ENCODE peak calls at places on chromosome 10, in four cellular contexts. One of them, this sample, is unnamed.

GRCh38 chr10:69123306-69123746 is 652 bp upstream of the VPS26A start:
- DNase-seq in neural progenitor cell: peak; percentile 83
- DNase-seq in PC-3: peak; percentile 77
- DNase-seq in GM23338: peak; percentile 73
- DNase-seq in this sample: no peak

GRCh38 chr10:59830601-59831259 is 75.6 kb downstream of the CCDC6 start:
- DNase-seq in neural progenitor cell: peak; percentile 86
- DNase-seq in PC-3: peak; percentile 88
- DNase-seq in GM23338: peak; percentile 87
- DNase-seq in this sample: peak; percentile 53

GRCh38 chr10:25068152-25069058 is 52.0 kb downstream of the THNSL1 start:
- DNase-seq in neural progenitor cell: no peak
- DNase-seq in PC-3: peak; percentile 33
- DNase-seq in GM23338: peak; percentile 76
- DNase-seq in this sample: no peak

GRCh38 chr10:3452234-3452633 is 279.7 kb upstream of the PITRM1 start:
- DNase-seq in neural progenitor cell: peak; percentile 34
- DNase-seq in PC-3: peak; percentile 25
- DNase-seq in GM23338: peak; percentile 72
- DNase-seq in this sample: no peak

GRCh38 chr10:78520737-78521430 is 487.2 kb downstream of the RPS24 start:
- DNase-seq in neural progenitor cell: peak; percentile 58
- DNase-seq in PC-3: peak; percentile 100
- DNase-seq in GM23338: peak; percentile 57
- DNase-seq in this sample: peak; percentile 9

GRCh38 chr10:13913890-13914289 is 327.1 kb downstream of the PRPF18 start:
- DNase-seq in neural progenitor cell: no peak
- DNase-seq in PC-3: no peak
- DNase-seq in GM23338: no peak
- DNase-seq in this sample: no peak

GRCh38 chr10:60425392-60426110 is 35.9 kb upstream of the ANK3 start:
- DNase-seq in neural progenitor cell: no peak
- DNase-seq in PC-3: peak; percentile 95
- DNase-seq in GM23338: no peak
- DNase-seq in this sample: no peak

GRCh38 chr10:7408003-7408493 is 2.8 kb downstream of the SFMBT2 start:
- DNase-seq in neural progenitor cell: peak; percentile 64
- DNase-seq in PC-3: no peak
- DNase-seq in GM23338: peak; percentile 63
- DNase-seq in this sample: no peak

GRCh38 chr10:82811621-82812020 is 936.6 kb downstream of the NRG3 start:
- DNase-seq in neural progenitor cell: peak; percentile 44
- DNase-seq in PC-3: no peak
- DNase-seq in GM23338: peak; percentile 65
- DNase-seq in this sample: peak; percentile 28

GRCh38 chr10:92851003-92851402 is 2.7 kb downstream of the EXOC6 start:
- DNase-seq in neural progenitor cell: no peak
- DNase-seq in PC-3: no peak
- DNase-seq in GM23338: no peak
- DNase-seq in this sample: no peak

GRCh38 chr10:97211229-97211628 is 25.5 kb upstream of the SLIT1 start:
- DNase-seq in neural progenitor cell: no peak
- DNase-seq in PC-3: no peak
- DNase-seq in GM23338: no peak
- DNase-seq in this sample: no peak

GRCh38 chr10:19815478-19816419 is 483 bp upstream of the PLXDC2 start:
- DNase-seq in neural progenitor cell: peak; percentile 93
- DNase-seq in PC-3: no peak
- DNase-seq in GM23338: peak; percentile 91
- DNase-seq in this sample: no peak

GRCh38 chr10:126849646-126850045 is 55.6 kb upstream of the DOCK1 start:
- DNase-seq in neural progenitor cell: no peak
- DNase-seq in PC-3: no peak
- DNase-seq in GM23338: no peak
- DNase-seq in this sample: no peak

GRCh38 chr10:97539523-97540200 is 32.9 kb upstream of the ANKRD2 start:
- DNase-seq in neural progenitor cell: peak; percentile 47
- DNase-seq in PC-3: peak; percentile 20
- DNase-seq in GM23338: peak; percentile 88
- DNase-seq in this sample: no peak

GRCh38 chr10:78944658-78945333 is 124.0 kb upstream of the ZMIZ1 start:
- DNase-seq in neural progenitor cell: no peak
- DNase-seq in PC-3: peak; percentile 77
- DNase-seq in GM23338: no peak
- DNase-seq in this sample: no peak

GRCh38 chr10:110501142-110501937 is 3.6 kb downstream of the DUSP5 start:
- DNase-seq in neural progenitor cell: peak; percentile 56
- DNase-seq in PC-3: peak; percentile 89
- DNase-seq in GM23338: peak; percentile 79
- DNase-seq in this sample: no peak

GRCh38 chr10:122164815-122165491 is 106.1 kb upstream of the BTBD16 start:
- DNase-seq in neural progenitor cell: peak; percentile 32
- DNase-seq in PC-3: no peak
- DNase-seq in GM23338: peak; percentile 52
- DNase-seq in this sample: no peak

GRCh38 chr10:106981461-106981850 is 183.1 kb downstream of the SORCS1 start:
- DNase-seq in neural progenitor cell: no peak
- DNase-seq in PC-3: no peak
- DNase-seq in GM23338: no peak
- DNase-seq in this sample: no peak
- TF ChIP-seq EZH2phosphoT487 in neural progenitor cell: no peak
- TF ChIP-seq EZH2phosphoT487 in PC-3: no peak
- TF ChIP-seq EZH2phosphoT487 in GM23338: no peak
- TF ChIP-seq EZH2phosphoT487 in this sample: no peak

DNA sequence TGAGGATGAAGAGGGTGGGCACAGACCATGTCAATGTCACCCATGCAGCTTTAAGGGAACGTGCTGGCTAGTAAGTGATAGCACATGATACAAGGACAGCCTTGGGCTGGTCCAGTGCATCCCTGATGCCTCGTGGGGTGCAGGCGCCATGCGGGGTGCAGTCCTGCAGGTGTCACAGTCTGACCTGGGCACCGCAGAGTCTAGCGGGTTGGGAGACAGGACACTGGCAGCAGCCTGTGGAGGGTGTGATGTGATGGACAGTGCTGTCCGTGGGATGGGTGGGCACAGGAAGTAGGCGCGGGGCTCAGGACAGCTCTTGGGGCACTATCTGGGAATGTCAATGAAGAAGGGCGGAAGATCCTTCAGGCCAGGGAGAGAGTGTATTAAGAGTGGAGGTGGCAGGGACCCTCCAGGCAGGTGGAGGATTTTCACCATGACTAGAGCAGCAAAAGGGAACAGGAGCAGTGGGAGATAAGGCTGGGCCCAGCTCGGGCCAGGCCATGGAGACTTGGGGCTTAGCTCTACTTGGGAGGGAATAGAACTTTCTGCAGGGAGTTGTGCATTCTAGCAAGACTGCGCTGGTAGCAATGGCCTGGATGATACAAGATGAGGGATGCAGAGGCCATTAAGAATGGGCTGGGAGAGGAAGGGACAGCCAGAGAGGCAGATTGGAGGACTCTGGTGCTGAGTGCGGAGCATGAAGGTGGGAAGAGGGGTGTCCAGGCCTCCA is 122.5 kb downstream of the PTPN20 start:
- DNase-seq in neural progenitor cell: no peak
- DNase-seq in PC-3: no peak
- DNase-seq in GM23338: no peak
- DNase-seq in this sample: no peak
- TF ChIP-seq EZH2phosphoT487 in neural progenitor cell: no peak
- TF ChIP-seq EZH2phosphoT487 in PC-3: no peak
- TF ChIP-seq EZH2phosphoT487 in GM23338: no peak
- TF ChIP-seq EZH2phosphoT487 in this sample: no peak

GRCh38 chr10:42488416-42488815 is 150.0 kb downstream of the ZNF33B start:
- DNase-seq in neural progenitor cell: no peak
- DNase-seq in PC-3: no peak
- DNase-seq in GM23338: no peak
- DNase-seq in this sample: no peak
- TF ChIP-seq EZH2phosphoT487 in neural progenitor cell: no peak
- TF ChIP-seq EZH2phosphoT487 in PC-3: no peak
- TF ChIP-seq EZH2phosphoT487 in GM23338: no peak
- TF ChIP-seq EZH2phosphoT487 in this sample: no peak

GRCh38 chr10:84424731-84425165 is 96.4 kb downstream of the CCSER2 start:
- DNase-seq in neural progenitor cell: peak; percentile 34
- DNase-seq in PC-3: peak; percentile 89
- DNase-seq in GM23338: peak; percentile 43
- DNase-seq in this sample: no peak
- TF ChIP-seq EZH2phosphoT487 in neural progenitor cell: no peak
- TF ChIP-seq EZH2phosphoT487 in PC-3: no peak
- TF ChIP-seq EZH2phosphoT487 in GM23338: no peak
- TF ChIP-seq EZH2phosphoT487 in this sample: no peak

GRCh38 chr10:131200856-131201470 is 110.6 kb downstream of the TCERG1L start:
- DNase-seq in neural progenitor cell: no peak
- DNase-seq in PC-3: no peak
- DNase-seq in GM23338: no peak
- DNase-seq in this sample: no peak
- TF ChIP-seq EZH2phosphoT487 in neural progenitor cell: no peak
- TF ChIP-seq EZH2phosphoT487 in PC-3: no peak
- TF ChIP-seq EZH2phosphoT487 in GM23338: no peak
- TF ChIP-seq EZH2phosphoT487 in this sample: no peak

GRCh38 chr10:86265236-86265876 is 101.2 kb downstream of the GRID1 start:
- DNase-seq in neural progenitor cell: no peak
- DNase-seq in PC-3: no peak
- DNase-seq in GM23338: no peak
- DNase-seq in this sample: no peak
- TF ChIP-seq EZH2phosphoT487 in neural progenitor cell: no peak
- TF ChIP-seq EZH2phosphoT487 in PC-3: no peak
- TF ChIP-seq EZH2phosphoT487 in GM23338: no peak
- TF ChIP-seq EZH2phosphoT487 in this sample: no peak

DNA sequence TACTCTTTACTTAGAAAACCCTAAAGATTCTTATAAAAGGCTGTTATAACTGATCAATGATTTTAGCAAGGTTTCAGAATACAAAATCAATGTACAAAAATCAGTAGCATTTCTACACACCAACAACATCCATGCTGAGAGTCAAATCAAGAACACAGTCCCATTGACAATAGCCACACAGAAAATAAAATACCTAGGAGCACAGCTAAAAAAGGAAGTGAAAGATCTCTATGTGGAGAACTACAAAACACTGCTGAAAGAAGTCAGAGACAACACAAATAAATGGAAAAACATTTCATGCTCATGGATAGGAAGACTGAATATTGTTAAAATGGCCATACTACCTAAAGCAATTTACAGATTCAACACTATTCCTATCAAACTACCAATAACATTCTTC is 427.0 kb downstream of the KCNMA1 start:
- DNase-seq in neural progenitor cell: no peak
- DNase-seq in PC-3: no peak
- DNase-seq in GM23338: no peak
- DNase-seq in this sample: no peak
- TF ChIP-seq EZH2phosphoT487 in neural progenitor cell: no peak
- TF ChIP-seq EZH2phosphoT487 in PC-3: no peak
- TF ChIP-seq EZH2phosphoT487 in GM23338: no peak
- TF ChIP-seq EZH2phosphoT487 in this sample: no peak

DNA sequence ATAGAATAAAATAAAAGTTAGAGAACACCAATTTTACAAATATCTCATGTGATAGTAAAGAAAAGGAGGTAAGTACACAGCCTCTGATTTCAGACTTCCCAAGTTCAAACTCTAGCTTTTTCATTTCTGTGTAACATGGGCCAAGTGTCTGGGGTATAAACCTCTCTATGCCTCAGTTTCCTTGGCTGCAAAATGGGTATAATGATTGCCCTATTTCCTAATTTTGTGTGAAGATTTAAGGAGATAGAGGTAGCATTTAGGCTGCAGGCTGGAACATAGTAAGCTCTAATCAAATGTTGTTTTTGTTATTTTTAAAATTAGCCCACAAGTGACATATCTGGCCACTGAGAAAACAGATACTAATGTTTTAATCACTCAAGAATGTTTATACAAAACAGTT is 26.1 kb upstream of the EPC1 start:
- DNase-seq in neural progenitor cell: no peak
- DNase-seq in PC-3: no peak
- DNase-seq in GM23338: no peak
- DNase-seq in this sample: no peak
- TF ChIP-seq EZH2phosphoT487 in neural progenitor cell: no peak
- TF ChIP-seq EZH2phosphoT487 in PC-3: no peak
- TF ChIP-seq EZH2phosphoT487 in GM23338: no peak
- TF ChIP-seq EZH2phosphoT487 in this sample: no peak

GRCh38 chr10:48821692-48822091 is 117.9 kb downstream of the LRRC18 start:
- DNase-seq in neural progenitor cell: no peak
- DNase-seq in PC-3: no peak
- DNase-seq in GM23338: no peak
- DNase-seq in this sample: no peak
- TF ChIP-seq EZH2phosphoT487 in neural progenitor cell: no peak
- TF ChIP-seq EZH2phosphoT487 in PC-3: no peak
- TF ChIP-seq EZH2phosphoT487 in GM23338: no peak
- TF ChIP-seq EZH2phosphoT487 in this sample: no peak